ENCODE peak calls at places on chromosomes 4 and X, in seven cellular contexts. One of them, this sample, is unnamed.

GRCh38 chr4:182647901-182648300 is 269.3 kb downstream of the DCTD start:
- DNase-seq in H4: no peak
- DNase-seq in erythroblast: no peak
- DNase-seq in KBM-7: no peak
- DNase-seq in cardiac fibroblast: no peak
- DNase-seq in PC-9: no peak
- DNase-seq in Karpas-422: no peak
- DNase-seq in this sample: no peak

GRCh38 chr4:82500830-82501229 is 61.0 kb downstream of the TMEM150C start:
- DNase-seq in erythroblast: no peak
- DNase-seq in Karpas-422: no peak
- DNase-seq in KBM-7: no peak
- DNase-seq in H4: no peak
- DNase-seq in cardiac fibroblast: no peak
- DNase-seq in PC-9: no peak
- DNase-seq in this sample: no peak

GRCh38 chr4:39134674-39135073 is 47.7 kb upstream of the WDR19 start:
- DNase-seq in H4: no peak
- DNase-seq in KBM-7: no peak
- DNase-seq in cardiac fibroblast: no peak
- DNase-seq in erythroblast: no peak
- DNase-seq in Karpas-422: no peak
- DNase-seq in PC-9: no peak
- DNase-seq in this sample: no peak

GRCh38 chr4:26204249-26204825 is 116.5 kb upstream of the RBPJ start:
- DNase-seq in Karpas-422: no peak
- DNase-seq in PC-9: no peak
- DNase-seq in KBM-7: no peak
- DNase-seq in cardiac fibroblast: no peak
- DNase-seq in H4: no peak
- DNase-seq in erythroblast: no peak
- DNase-seq in this sample: no peak

GRCh38 chrX:45306794-45307193 is 106.1 kb upstream of the DIPK2B start:
- DNase-seq in PC-9: no peak
- DNase-seq in KBM-7: no peak
- DNase-seq in cardiac fibroblast: no peak
- DNase-seq in erythroblast: no peak
- DNase-seq in H4: no peak
- DNase-seq in Karpas-422: no peak
- DNase-seq in this sample: no peak

GRCh38 chr4:1711055-1711905 is 839 bp downstream of the SLBP start:
- DNase-seq in PC-9: peak
- DNase-seq in Karpas-422: peak
- DNase-seq in erythroblast: peak
- DNase-seq in cardiac fibroblast: peak
- DNase-seq in KBM-7: peak
- DNase-seq in H4: peak
- DNase-seq in this sample: no peak

GRCh38 chr4:61202100-61202637 is 2.0 kb downstream of the ADGRL3 start:
- DNase-seq in H4: no peak
- DNase-seq in PC-9: no peak
- DNase-seq in cardiac fibroblast: peak
- DNase-seq in KBM-7: no peak
- DNase-seq in erythroblast: no peak
- DNase-seq in Karpas-422: no peak
- DNase-seq in this sample: no peak

GRCh38 chr4:107913283-107913899 is 18.0 kb upstream of the CYP2U1 start:
- DNase-seq in H4: peak
- DNase-seq in KBM-7: peak
- DNase-seq in erythroblast: peak
- DNase-seq in PC-9: peak
- DNase-seq in Karpas-422: peak
- DNase-seq in cardiac fibroblast: peak
- DNase-seq in this sample: peak

GRCh38 chr4:29058519-29058918 is 1661.7 kb upstream of the PCDH7 start:
- DNase-seq in PC-9: no peak
- DNase-seq in KBM-7: no peak
- DNase-seq in erythroblast: no peak
- DNase-seq in H4: no peak
- DNase-seq in Karpas-422: no peak
- DNase-seq in cardiac fibroblast: no peak
- DNase-seq in this sample: no peak